ENCODE peak calls at places on chromosomes 4 and X, in six cellular contexts. One of them, this sample, is unnamed. For H3K27me3 and H3K4me1, the result is how much of the 10 kb centered on the place peaks cover.

GRCh38 chrX:100768679-100769338 is 36.9 kb upstream of the SYTL4 start:
- DNase-seq in thyroid gland: peak
- DNase-seq in heart left ventricle: peak
- DNase-seq in H1: peak
- DNase-seq in uterus: peak
- DNase-seq in sigmoid colon: peak
- DNase-seq in this sample: peak

GRCh38 chrX:139093201-139093600 is 381.7 kb upstream of the FGF13 start:
- DNase-seq in thyroid gland: no peak
- DNase-seq in heart left ventricle: no peak
- DNase-seq in H1: no peak
- DNase-seq in uterus: no peak
- DNase-seq in sigmoid colon: no peak
- DNase-seq in this sample: no peak

GRCh38 chr4:145805490-145805889 is 125.5 kb downstream of the C4orf51 start:
- DNase-seq in thyroid gland: no peak
- DNase-seq in heart left ventricle: peak
- DNase-seq in H1: peak
- DNase-seq in uterus: no peak
- DNase-seq in sigmoid colon: no peak
- DNase-seq in this sample: no peak

GRCh38 chr4:183588169-183588675 is 70.8 kb downstream of the RWDD4 start:
- DNase-seq in thyroid gland: no peak
- DNase-seq in heart left ventricle: no peak
- DNase-seq in H1: no peak
- DNase-seq in uterus: peak
- DNase-seq in sigmoid colon: no peak
- DNase-seq in this sample: no peak

GRCh38 chr4:145132521-145133098 is 34.5 kb downstream of the ABCE1 start:
- DNase-seq in thyroid gland: no peak
- DNase-seq in heart left ventricle: no peak
- DNase-seq in H1: no peak
- DNase-seq in uterus: no peak
- DNase-seq in sigmoid colon: no peak
- DNase-seq in this sample: no peak

GRCh38 chrX:130793966-130794365 is 109.0 kb downstream of the ENOX2 start:
- DNase-seq in thyroid gland: no peak
- DNase-seq in heart left ventricle: no peak
- DNase-seq in H1: no peak
- DNase-seq in uterus: no peak
- DNase-seq in sigmoid colon: no peak
- DNase-seq in this sample: no peak

GRCh38 chr4:153267013-153267412 is 62.8 kb downstream of the TRIM2 start:
- DNase-seq in thyroid gland: peak
- DNase-seq in heart left ventricle: no peak
- DNase-seq in H1: no peak
- DNase-seq in uterus: no peak
- DNase-seq in sigmoid colon: no peak
- DNase-seq in this sample: no peak

GRCh38 chr4:1846580-1846979 is 9.4 kb downstream of the LETM1 start:
- DNase-seq in thyroid gland: no peak
- DNase-seq in heart left ventricle: no peak
- DNase-seq in H1: no peak
- DNase-seq in uterus: no peak
- DNase-seq in sigmoid colon: no peak
- DNase-seq in this sample: no peak

GRCh38 chr4:3192188-3192587 is 56.8 kb upstream of the MSANTD1 start:
- DNase-seq in thyroid gland: no peak
- DNase-seq in heart left ventricle: no peak
- DNase-seq in H1: no peak
- DNase-seq in uterus: no peak
- DNase-seq in sigmoid colon: no peak
- DNase-seq in this sample: no peak

GRCh38 chr4:38328963-38329729 is 334.9 kb upstream of the KLF3 start:
- DNase-seq in thyroid gland: no peak
- DNase-seq in heart left ventricle: no peak
- DNase-seq in H1: no peak
- DNase-seq in uterus: no peak
- DNase-seq in sigmoid colon: no peak
- DNase-seq in this sample: no peak

GRCh38 chr4:117137143-117137542 is 51.8 kb upstream of the TRAM1L1 start:
- DNase-seq in thyroid gland: peak
- DNase-seq in heart left ventricle: no peak
- DNase-seq in H1: no peak
- DNase-seq in uterus: no peak
- DNase-seq in sigmoid colon: no peak
- DNase-seq in this sample: no peak

GRCh38 chrX:20061869-20062254 is 54.8 kb downstream of the MAP7D2 start:
- DNase-seq in thyroid gland: peak
- DNase-seq in heart left ventricle: no peak
- DNase-seq in H1: no peak
- DNase-seq in uterus: no peak
- DNase-seq in sigmoid colon: no peak
- DNase-seq in this sample: no peak

GRCh38 chr4:76969941-76970529 is 20.5 kb downstream of the SEPTIN11 start:
- DNase-seq in thyroid gland: no peak
- DNase-seq in heart left ventricle: no peak
- DNase-seq in H1: no peak
- DNase-seq in uterus: no peak
- DNase-seq in sigmoid colon: no peak
- DNase-seq in this sample: no peak

GRCh38 chr4:183483997-183484396 is 20.9 kb upstream of the ING2 start:
- DNase-seq in thyroid gland: no peak
- DNase-seq in heart left ventricle: no peak
- DNase-seq in H1: no peak
- DNase-seq in uterus: no peak
- DNase-seq in sigmoid colon: no peak
- DNase-seq in this sample: no peak

GRCh38 chr4:77765720-77766119 is 53.4 kb downstream of the CNOT6L start:
- DNase-seq in thyroid gland: no peak
- DNase-seq in heart left ventricle: no peak
- DNase-seq in H1: no peak
- DNase-seq in uterus: no peak
- DNase-seq in sigmoid colon: no peak
- DNase-seq in this sample: no peak

GRCh38 chr4:39032218-39033085 is at the start of gene TMEM156:
- DNase-seq in thyroid gland: no peak
- DNase-seq in heart left ventricle: no peak
- DNase-seq in H1: no peak
- DNase-seq in uterus: no peak
- DNase-seq in sigmoid colon: no peak
- DNase-seq in this sample: no peak

GRCh38 chr4:46648088-46648744 is 258.3 kb upstream of the GABRA2 start:
- DNase-seq in thyroid gland: no peak
- DNase-seq in heart left ventricle: no peak
- DNase-seq in H1: peak
- DNase-seq in uterus: no peak
- DNase-seq in sigmoid colon: no peak
- DNase-seq in this sample: no peak

GRCh38 chr4:134906404-134907023 is 704.9 kb upstream of the PABPC4L start:
- DNase-seq in thyroid gland: peak
- DNase-seq in heart left ventricle: no peak
- DNase-seq in H1: no peak
- DNase-seq in uterus: no peak
- DNase-seq in sigmoid colon: no peak
- DNase-seq in this sample: no peak

GRCh38 chr4:132180020-132180427 is 969.1 kb upstream of the PCDH10 start:
- DNase-seq in thyroid gland: no peak
- DNase-seq in heart left ventricle: no peak
- DNase-seq in H1: no peak
- DNase-seq in uterus: no peak
- DNase-seq in sigmoid colon: no peak
- DNase-seq in this sample: no peak

GRCh38 chrX:30957753-30958152 is 68.7 kb upstream of the TAB3 start:
- DNase-seq in thyroid gland: no peak
- DNase-seq in heart left ventricle: no peak
- DNase-seq in H1: no peak
- DNase-seq in uterus: no peak
- DNase-seq in sigmoid colon: no peak
- DNase-seq in this sample: peak

GRCh38 chrX:79169484-79169883 is 25.0 kb downstream of the GPR174 start:
- DNase-seq in thyroid gland: no peak
- DNase-seq in heart left ventricle: no peak
- DNase-seq in H1: no peak
- DNase-seq in uterus: no peak
- DNase-seq in sigmoid colon: no peak
- DNase-seq in this sample: no peak

GRCh38 chr4:95091272-95091671 is 333.5 kb downstream of the BMPR1B start:
- DNase-seq in thyroid gland: no peak
- DNase-seq in heart left ventricle: no peak
- DNase-seq in H1: no peak
- DNase-seq in uterus: no peak
- DNase-seq in sigmoid colon: no peak
- DNase-seq in this sample: no peak

GRCh38 chr4:41734366-41734765 is 14.2 kb downstream of the PHOX2B start:
- DNase-seq in thyroid gland: no peak
- DNase-seq in heart left ventricle: no peak
- DNase-seq in H1: no peak
- DNase-seq in uterus: no peak
- DNase-seq in sigmoid colon: no peak
- DNase-seq in this sample: no peak

GRCh38 chr4:41728571-41728908 is 20.0 kb downstream of the PHOX2B start:
- DNase-seq in thyroid gland: no peak
- DNase-seq in heart left ventricle: no peak
- DNase-seq in H1: no peak
- DNase-seq in uterus: no peak
- DNase-seq in sigmoid colon: no peak
- DNase-seq in this sample: no peak

GRCh38 chr4:41727861-41728570 is 20.5 kb downstream of the PHOX2B start:
- DNase-seq in thyroid gland: no peak
- DNase-seq in heart left ventricle: no peak
- DNase-seq in H1: no peak
- DNase-seq in uterus: no peak
- DNase-seq in sigmoid colon: no peak
- DNase-seq in this sample: no peak

DNA sequence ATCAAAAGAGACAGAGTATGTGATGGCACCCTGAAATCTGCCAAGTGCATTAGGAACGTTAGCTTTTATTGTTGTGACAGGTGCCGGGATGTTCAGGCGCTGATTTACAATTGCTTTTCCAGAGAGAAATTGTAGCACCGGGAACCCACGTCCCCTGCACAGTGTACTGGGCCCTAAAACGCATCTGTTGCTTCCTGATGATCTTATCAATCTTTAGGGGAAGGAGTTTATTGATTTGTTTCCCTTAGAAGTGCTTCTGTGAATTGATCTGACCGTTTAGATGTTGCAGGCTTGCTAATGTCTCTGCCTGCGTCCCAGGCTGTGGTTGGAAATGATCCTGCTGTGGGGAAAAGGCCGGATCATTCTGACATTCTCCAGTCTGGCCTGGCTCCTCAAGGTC is 17.0 kb downstream of the PHOX2B start:
- DNase-seq in thyroid gland: no peak
- DNase-seq in heart left ventricle: no peak
- DNase-seq in H1: no peak
- DNase-seq in uterus: no peak
- DNase-seq in sigmoid colon: no peak
- DNase-seq in this sample: no peak
- H3K27me3 ChIP-seq in thyroid gland: under half
- H3K27me3 ChIP-seq in heart left ventricle: under half
- H3K27me3 ChIP-seq in H1: under half
- H3K27me3 ChIP-seq in uterus: under half
- H3K27me3 ChIP-seq in sigmoid colon: under half
- H3K27me3 ChIP-seq in this sample: under half

DNA sequence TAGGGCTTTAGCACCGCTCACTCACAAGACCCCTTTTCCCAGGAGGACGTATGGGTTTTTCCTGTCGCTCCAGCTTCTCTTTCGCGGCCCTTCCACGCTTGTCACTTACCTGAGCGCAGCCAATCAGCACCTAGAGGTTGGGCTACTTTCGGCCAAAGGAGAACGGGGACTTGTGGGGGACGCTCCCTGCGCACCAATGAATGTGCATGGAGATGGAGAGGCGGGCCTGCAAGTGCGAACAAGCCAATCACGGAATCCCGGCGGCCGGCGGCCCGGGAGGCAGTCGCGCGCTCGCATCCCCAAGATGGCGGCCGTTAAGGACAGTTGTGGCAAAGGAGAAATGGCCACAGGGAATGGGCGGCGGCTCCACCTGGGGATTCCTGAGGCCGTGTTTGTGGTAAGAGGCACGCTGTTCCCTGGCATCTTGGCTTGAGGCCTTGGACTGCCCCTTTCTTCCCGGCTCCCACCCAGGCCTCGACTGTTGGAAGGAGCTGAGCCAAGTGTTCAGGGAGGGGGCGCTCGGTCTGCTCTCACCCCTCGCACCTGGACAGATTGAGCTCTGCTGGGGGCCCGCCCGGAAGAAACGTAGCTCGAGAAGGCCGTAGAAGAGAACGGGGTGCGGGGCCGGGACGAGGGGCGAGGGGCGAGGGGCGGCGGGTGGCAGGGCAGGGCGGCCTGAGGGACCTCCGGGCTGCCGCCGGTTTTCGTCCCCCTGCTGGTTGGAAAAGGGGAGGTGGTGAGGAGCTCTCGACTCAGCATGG is at the start of gene VBP1:
- DNase-seq in thyroid gland: peak
- DNase-seq in heart left ventricle: peak
- DNase-seq in H1: peak
- DNase-seq in uterus: peak
- DNase-seq in sigmoid colon: peak
- DNase-seq in this sample: peak
- TF ChIP-seq POLR2A in thyroid gland: no peak
- TF ChIP-seq POLR2A in heart left ventricle: no peak
- TF ChIP-seq POLR2A in H1: peak
- TF ChIP-seq POLR2A in uterus: no peak
- TF ChIP-seq POLR2A in sigmoid colon: no peak
- TF ChIP-seq POLR2A in this sample: no peak

GRCh38 chr4:108395786-108396185 is 224.6 kb upstream of the RPL34 start:
- DNase-seq in thyroid gland: no peak
- DNase-seq in heart left ventricle: no peak
- DNase-seq in H1: no peak
- DNase-seq in uterus: no peak
- DNase-seq in sigmoid colon: no peak
- DNase-seq in this sample: no peak
- H3K4me1 ChIP-seq in thyroid gland: under half
- H3K4me1 ChIP-seq in heart left ventricle: under half
- H3K4me1 ChIP-seq in H1: under half
- H3K4me1 ChIP-seq in uterus: under half
- H3K4me1 ChIP-seq in sigmoid colon: under half
- H3K4me1 ChIP-seq in this sample: under half

GRCh38 chrX:107398115-107398514 is 51.3 kb upstream of the FRMPD3 start:
- DNase-seq in thyroid gland: no peak
- DNase-seq in heart left ventricle: no peak
- DNase-seq in H1: no peak
- DNase-seq in uterus: no peak
- DNase-seq in sigmoid colon: no peak
- DNase-seq in this sample: no peak

DNA sequence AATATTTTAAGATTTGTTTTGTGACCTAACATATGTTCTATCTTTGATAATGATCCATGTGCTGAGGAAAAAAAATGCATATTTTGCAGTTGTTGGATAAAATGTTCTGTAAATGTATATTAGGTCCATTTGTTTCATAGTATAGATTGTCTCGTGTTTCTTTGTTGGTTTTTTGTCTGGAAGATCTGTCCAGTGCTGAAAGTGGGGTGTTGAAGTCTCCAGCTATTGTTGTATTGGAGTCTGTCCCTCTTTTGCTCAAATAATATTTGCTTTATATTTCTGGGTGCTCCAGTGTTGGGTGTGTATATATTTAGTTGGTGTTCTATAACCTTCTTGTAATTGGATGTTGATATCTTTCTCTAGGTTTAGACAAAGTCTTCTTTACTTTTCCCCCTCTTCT is 53.2 kb upstream of the FRMPD3 start:
- DNase-seq in thyroid gland: no peak
- DNase-seq in heart left ventricle: no peak
- DNase-seq in H1: no peak
- DNase-seq in uterus: no peak
- DNase-seq in sigmoid colon: no peak
- DNase-seq in this sample: no peak
- H3K27me3 ChIP-seq in thyroid gland: under half
- H3K27me3 ChIP-seq in heart left ventricle: under half
- H3K27me3 ChIP-seq in H1: under half
- H3K27me3 ChIP-seq in uterus: under half
- H3K27me3 ChIP-seq in sigmoid colon: under half
- H3K27me3 ChIP-seq in this sample: under half